ENCODE peak calls at places on chromosome 19, in seven cellular contexts. Y, O, H, I, Q, D and Z are unnamed samples.
A peak's percentile ranks its signal among the peaks of the same experiment; 100 is the strongest.

GRCh38 chr19:46944918-46945628 is 74.6 kb upstream of the NPAS1 start:
- DNase-seq in Y (no peak), H (no peak), I (no peak), O (peak; percentile 72), D (peak; percentile 90), Q (no peak), Z (no peak)

GRCh38 chr19:10820173-10820572 is 15.8 kb downstream of the TMED1 start:
- DNase-seq in D (no peak), Y (no peak), I (no peak), Q (no peak), H (no peak), O (no peak), Z (no peak)

GRCh38 chr19:17352608-17353280 is 15.4 kb downstream of the GTPBP3 start:
- DNase-seq in O (no peak), I (no peak), Q (no peak), H (no peak), Y (no peak), D (no peak), Z (no peak)

GRCh38 chr19:30359936-30360335 is 12.2 kb upstream of the ZNF536 start:
- DNase-seq in H (no peak), Y (no peak), O (no peak), Q (no peak), I (no peak), D (no peak), Z (no peak)

GRCh38 chr19:335486-336066 is 9.0 kb downstream of the MIER2 start:
- DNase-seq in Y (no peak), D (no peak), I (no peak), O (no peak), H (no peak), Q (no peak), Z (no peak)

GRCh38 chr19:13825489-13826475 is 30.5 kb downstream of the ZSWIM4 start:
- DNase-seq in D (no peak), I (no peak), O (no peak), H (no peak), Y (no peak), Q (no peak), Z (no peak)

GRCh38 chr19:18239303-18239702 is 13.1 kb upstream of the PDE4C start:
- DNase-seq in I (no peak), O (no peak), Y (no peak), H (no peak), D (no peak), Q (no peak), Z (no peak)

GRCh38 chr19:6417713-6418561 is 6.7 kb downstream of the KHSRP start:
- DNase-seq in I (no peak), O (peak; percentile 24), Q (no peak), Y (no peak), H (no peak), D (no peak), Z (no peak)

GRCh38 chr19:10000171-10000826 is 10.0 kb downstream of the COL5A3 start:
- DNase-seq in H (peak; percentile 80), I (peak; percentile 52), O (peak; percentile 14), D (peak; percentile 77), Q (no peak), Y (no peak), Z (peak; percentile 68)